ENCODE peak calls at places on chromosome X, in eight cellular contexts. One of them, this sample, is unnamed.

GRCh38 chrX:44568196-44568595 is 25.5 kb upstream of the FUNDC1 start:
- DNase-seq in CD8-positive, alpha-beta memory T cell: no peak
- DNase-seq in astrocyte: no peak
- DNase-seq in cardiac muscle cell: peak; percentile 51
- DNase-seq in heart right ventricle: no peak
- DNase-seq in Peyer's patch: no peak
- DNase-seq in naive thymus-derived CD4-positive, alpha-beta T cell: no peak
- DNase-seq in Panc1: no peak
- DNase-seq in this sample: no peak

GRCh38 chrX:140510895-140511295 is 6.0 kb upstream of the SOX3 start:
- DNase-seq in CD8-positive, alpha-beta memory T cell: no peak
- DNase-seq in astrocyte: no peak
- DNase-seq in cardiac muscle cell: no peak
- DNase-seq in heart right ventricle: no peak
- DNase-seq in Peyer's patch: no peak
- DNase-seq in naive thymus-derived CD4-positive, alpha-beta T cell: no peak
- DNase-seq in Panc1: no peak
- DNase-seq in this sample: no peak

GRCh38 chrX:47662144-47662657 is 3.2 kb upstream of the UXT start:
- DNase-seq in CD8-positive, alpha-beta memory T cell: no peak
- DNase-seq in astrocyte: peak; percentile 85
- DNase-seq in cardiac muscle cell: peak; percentile 90
- DNase-seq in heart right ventricle: no peak
- DNase-seq in Peyer's patch: no peak
- DNase-seq in naive thymus-derived CD4-positive, alpha-beta T cell: no peak
- DNase-seq in Panc1: no peak
- DNase-seq in this sample: no peak

GRCh38 chrX:357693-358471 is 28.8 kb downstream of the PPP2R3B start:
- DNase-seq in CD8-positive, alpha-beta memory T cell: peak; percentile 48
- DNase-seq in astrocyte: peak; percentile 66
- DNase-seq in cardiac muscle cell: peak; percentile 42
- DNase-seq in heart right ventricle: no peak
- DNase-seq in Peyer's patch: no peak
- DNase-seq in naive thymus-derived CD4-positive, alpha-beta T cell: peak; percentile 76
- DNase-seq in Panc1: no peak
- DNase-seq in this sample: peak; percentile 56

GRCh38 chrX:69015564-69016218 is 149.6 kb downstream of the PJA1 start:
- DNase-seq in CD8-positive, alpha-beta memory T cell: no peak
- DNase-seq in astrocyte: no peak
- DNase-seq in cardiac muscle cell: peak; percentile 26
- DNase-seq in heart right ventricle: no peak
- DNase-seq in Peyer's patch: no peak
- DNase-seq in naive thymus-derived CD4-positive, alpha-beta T cell: no peak
- DNase-seq in Panc1: no peak
- DNase-seq in this sample: no peak

GRCh38 chrX:50436797-50437196 is 33.8 kb downstream of the DGKK start:
- DNase-seq in CD8-positive, alpha-beta memory T cell: no peak
- DNase-seq in astrocyte: no peak
- DNase-seq in cardiac muscle cell: no peak
- DNase-seq in heart right ventricle: no peak
- DNase-seq in Peyer's patch: no peak
- DNase-seq in naive thymus-derived CD4-positive, alpha-beta T cell: no peak
- DNase-seq in Panc1: no peak
- DNase-seq in this sample: no peak

GRCh38 chrX:8306296-8306975 is 135.4 kb upstream of the VCX2 start:
- DNase-seq in CD8-positive, alpha-beta memory T cell: no peak
- DNase-seq in astrocyte: peak; percentile 5
- DNase-seq in cardiac muscle cell: no peak
- DNase-seq in heart right ventricle: no peak
- DNase-seq in Peyer's patch: no peak
- DNase-seq in naive thymus-derived CD4-positive, alpha-beta T cell: no peak
- DNase-seq in Panc1: no peak
- DNase-seq in this sample: no peak

GRCh38 chrX:51779306-51779705 is 36.1 kb downstream of the GSPT2 start:
- DNase-seq in CD8-positive, alpha-beta memory T cell: no peak
- DNase-seq in astrocyte: no peak
- DNase-seq in cardiac muscle cell: no peak
- DNase-seq in heart right ventricle: no peak
- DNase-seq in Peyer's patch: no peak
- DNase-seq in naive thymus-derived CD4-positive, alpha-beta T cell: no peak
- DNase-seq in Panc1: no peak
- DNase-seq in this sample: no peak

GRCh38 chrX:65545456-65545855 is 10.9 kb upstream of the LAS1L start:
- DNase-seq in CD8-positive, alpha-beta memory T cell: no peak
- DNase-seq in astrocyte: no peak
- DNase-seq in cardiac muscle cell: peak; percentile 43
- DNase-seq in heart right ventricle: no peak
- DNase-seq in Peyer's patch: no peak
- DNase-seq in naive thymus-derived CD4-positive, alpha-beta T cell: no peak
- DNase-seq in Panc1: no peak
- DNase-seq in this sample: no peak

GRCh38 chrX:136779346-136779781 is 1.4 kb downstream of the ARHGEF6 start:
- DNase-seq in CD8-positive, alpha-beta memory T cell: no peak
- DNase-seq in astrocyte: no peak
- DNase-seq in cardiac muscle cell: no peak
- DNase-seq in heart right ventricle: no peak
- DNase-seq in Peyer's patch: no peak
- DNase-seq in naive thymus-derived CD4-positive, alpha-beta T cell: peak; percentile 48
- DNase-seq in Panc1: no peak
- DNase-seq in this sample: peak; percentile 43

GRCh38 chrX:76109654-76110053 is 63.2 kb upstream of the PBDC1 start:
- DNase-seq in CD8-positive, alpha-beta memory T cell: no peak
- DNase-seq in astrocyte: no peak
- DNase-seq in cardiac muscle cell: no peak
- DNase-seq in heart right ventricle: no peak
- DNase-seq in Peyer's patch: no peak
- DNase-seq in naive thymus-derived CD4-positive, alpha-beta T cell: no peak
- DNase-seq in Panc1: no peak
- DNase-seq in this sample: no peak

GRCh38 chrX:13768939-13769338 is 34.4 kb downstream of the OFD1 start:
- DNase-seq in CD8-positive, alpha-beta memory T cell: no peak
- DNase-seq in astrocyte: no peak
- DNase-seq in cardiac muscle cell: no peak
- DNase-seq in heart right ventricle: no peak
- DNase-seq in Peyer's patch: no peak
- DNase-seq in naive thymus-derived CD4-positive, alpha-beta T cell: no peak
- DNase-seq in Panc1: no peak
- DNase-seq in this sample: no peak
- H3K36me3 ChIP-seq in CD8-positive, alpha-beta memory T cell: peaks cover 20% of the 10 kb centered on the region
- H3K36me3 ChIP-seq in astrocyte: peaks cover 10% of the 10 kb centered on the region
- H3K36me3 ChIP-seq in cardiac muscle cell: peaks cover 71% of the 10 kb centered on the region
- H3K36me3 ChIP-seq in heart right ventricle: peaks cover 66% of the 10 kb centered on the region
- H3K36me3 ChIP-seq in Peyer's patch: no peaks in the 10 kb centered on the region
- H3K36me3 ChIP-seq in naive thymus-derived CD4-positive, alpha-beta T cell: peaks cover 47% of the 10 kb centered on the region
- H3K36me3 ChIP-seq in Panc1: peaks cover 7% of the 10 kb centered on the region
- H3K36me3 ChIP-seq in this sample: peaks cover 36% of the 10 kb centered on the region

GRCh38 chrX:14029039-14029424 is 660 bp downstream of the GEMIN8 start:
- DNase-seq in CD8-positive, alpha-beta memory T cell: no peak
- DNase-seq in astrocyte: no peak
- DNase-seq in cardiac muscle cell: no peak
- DNase-seq in heart right ventricle: no peak
- DNase-seq in Peyer's patch: no peak
- DNase-seq in naive thymus-derived CD4-positive, alpha-beta T cell: no peak
- DNase-seq in Panc1: no peak
- DNase-seq in this sample: no peak

GRCh38 chrX:14027511-14028019 is 2.1 kb downstream of the GEMIN8 start:
- DNase-seq in CD8-positive, alpha-beta memory T cell: no peak
- DNase-seq in astrocyte: peak; percentile 86
- DNase-seq in cardiac muscle cell: peak; percentile 38
- DNase-seq in heart right ventricle: no peak
- DNase-seq in Peyer's patch: no peak
- DNase-seq in naive thymus-derived CD4-positive, alpha-beta T cell: no peak
- DNase-seq in Panc1: no peak
- DNase-seq in this sample: no peak

GRCh38 chrX:14027031-14027430 is 2.7 kb downstream of the GEMIN8 start:
- DNase-seq in CD8-positive, alpha-beta memory T cell: no peak
- DNase-seq in astrocyte: peak; percentile 55
- DNase-seq in cardiac muscle cell: peak; percentile 25
- DNase-seq in heart right ventricle: peak; percentile 9
- DNase-seq in Peyer's patch: no peak
- DNase-seq in naive thymus-derived CD4-positive, alpha-beta T cell: peak; percentile 32
- DNase-seq in Panc1: no peak
- DNase-seq in this sample: peak; percentile 46

GRCh38 chrX:14029425-14030247 is at the start of gene GEMIN8:
- DNase-seq in CD8-positive, alpha-beta memory T cell: peak; percentile 91
- DNase-seq in astrocyte: peak; percentile 86
- DNase-seq in cardiac muscle cell: peak; percentile 94
- DNase-seq in heart right ventricle: peak; percentile 86
- DNase-seq in Peyer's patch: peak; percentile 84
- DNase-seq in naive thymus-derived CD4-positive, alpha-beta T cell: peak; percentile 93
- DNase-seq in Panc1: no peak
- DNase-seq in this sample: peak; percentile 93

DNA sequence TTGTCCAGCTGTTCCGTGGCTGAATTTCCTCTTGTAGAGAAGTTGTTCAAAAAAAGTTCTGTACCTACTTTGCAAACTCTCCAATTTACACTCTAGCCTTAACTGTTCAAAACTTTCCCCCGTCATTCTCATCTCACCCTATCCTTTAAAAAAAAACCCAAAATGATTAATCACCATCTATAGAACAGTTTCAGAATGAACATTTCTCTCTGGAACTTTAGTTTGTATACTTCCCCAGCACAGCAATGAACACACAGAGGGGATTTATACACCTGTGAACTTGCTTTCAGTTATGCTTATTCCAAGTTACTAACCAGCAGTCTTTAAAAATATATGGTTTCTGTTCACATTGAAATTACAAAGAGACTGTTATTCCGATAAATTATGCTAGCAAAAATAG is 1.2 kb downstream of the GEMIN8 start:
- DNase-seq in CD8-positive, alpha-beta memory T cell: no peak
- DNase-seq in astrocyte: no peak
- DNase-seq in cardiac muscle cell: no peak
- DNase-seq in heart right ventricle: no peak
- DNase-seq in Peyer's patch: no peak
- DNase-seq in naive thymus-derived CD4-positive, alpha-beta T cell: no peak
- DNase-seq in Panc1: no peak
- DNase-seq in this sample: no peak
- H3K4me3 ChIP-seq in CD8-positive, alpha-beta memory T cell: peak overlapping the region; percentile 62
- H3K4me3 ChIP-seq in astrocyte: peak overlapping the region; percentile 70
- H3K4me3 ChIP-seq in cardiac muscle cell: peak overlapping the region; percentile 45
- H3K4me3 ChIP-seq in heart right ventricle: no peak overlapping the region
- H3K4me3 ChIP-seq in Peyer's patch: no peak overlapping the region
- H3K4me3 ChIP-seq in naive thymus-derived CD4-positive, alpha-beta T cell: peak overlapping the region; percentile 60
- H3K4me3 ChIP-seq in Panc1: peak overlapping the region; percentile 74
- H3K4me3 ChIP-seq in this sample: no peak overlapping the region

DNA sequence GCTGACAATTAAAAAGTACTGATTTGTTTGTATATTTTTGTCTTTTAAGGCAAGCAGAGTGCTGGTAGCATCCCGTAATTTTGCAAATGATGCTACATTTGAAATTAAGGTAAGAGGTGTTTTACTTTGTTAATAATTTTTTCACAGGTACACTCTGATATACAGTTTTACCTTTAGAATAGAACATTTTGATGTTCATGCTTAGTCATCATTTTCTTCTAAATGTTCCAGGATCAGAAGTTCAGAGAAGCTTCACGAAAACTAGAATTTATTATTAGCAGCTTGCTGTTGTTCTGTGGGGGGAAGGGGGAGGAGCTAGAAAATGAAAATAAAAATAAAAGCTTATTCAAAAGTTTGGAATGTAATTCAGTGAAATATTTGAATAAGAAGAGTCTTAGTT is 5.5 kb downstream of the PDHA1 start:
- DNase-seq in CD8-positive, alpha-beta memory T cell: no peak
- DNase-seq in astrocyte: no peak
- DNase-seq in cardiac muscle cell: no peak
- DNase-seq in heart right ventricle: no peak
- DNase-seq in Peyer's patch: no peak
- DNase-seq in naive thymus-derived CD4-positive, alpha-beta T cell: no peak
- DNase-seq in Panc1: no peak
- DNase-seq in this sample: no peak
- H3K36me3 ChIP-seq in CD8-positive, alpha-beta memory T cell: no peaks in the 10 kb centered on the region
- H3K36me3 ChIP-seq in astrocyte: peaks cover 20% of the 10 kb centered on the region
- H3K36me3 ChIP-seq in cardiac muscle cell: peaks cover 13% of the 10 kb centered on the region
- H3K36me3 ChIP-seq in heart right ventricle: peaks cover 54% of the 10 kb centered on the region
- H3K36me3 ChIP-seq in Peyer's patch: no peaks in the 10 kb centered on the region
- H3K36me3 ChIP-seq in naive thymus-derived CD4-positive, alpha-beta T cell: peaks cover 32% of the 10 kb centered on the region
- H3K36me3 ChIP-seq in Panc1: no peaks in the 10 kb centered on the region
- H3K36me3 ChIP-seq in this sample: peaks cover 21% of the 10 kb centered on the region

GRCh38 chrX:118975831-118976598 is 1.6 kb downstream of the LONRF3 start:
- DNase-seq in CD8-positive, alpha-beta memory T cell: peak; percentile 75
- DNase-seq in astrocyte: no peak
- DNase-seq in cardiac muscle cell: peak; percentile 58
- DNase-seq in heart right ventricle: peak; percentile 58
- DNase-seq in Peyer's patch: peak; percentile 30
- DNase-seq in naive thymus-derived CD4-positive, alpha-beta T cell: peak; percentile 24
- DNase-seq in Panc1: no peak
- DNase-seq in this sample: peak; percentile 52
- H3K4me3 ChIP-seq in CD8-positive, alpha-beta memory T cell: peak overlapping the region; percentile 59
- H3K4me3 ChIP-seq in astrocyte: peak overlapping the region; percentile 44
- H3K4me3 ChIP-seq in cardiac muscle cell: peak overlapping the region; percentile 25
- H3K4me3 ChIP-seq in heart right ventricle: peak overlapping the region; percentile 30
- H3K4me3 ChIP-seq in Peyer's patch: peak overlapping the region; percentile 46
- H3K4me3 ChIP-seq in naive thymus-derived CD4-positive, alpha-beta T cell: peak overlapping the region; percentile 64
- H3K4me3 ChIP-seq in Panc1: peak overlapping the region; percentile 76
- H3K4me3 ChIP-seq in this sample: peak overlapping the region; percentile 23

GRCh38 chrX:103747199-103747598 is 29.4 kb upstream of the PLP1 start:
- DNase-seq in CD8-positive, alpha-beta memory T cell: no peak
- DNase-seq in astrocyte: no peak
- DNase-seq in cardiac muscle cell: no peak
- DNase-seq in heart right ventricle: no peak
- DNase-seq in Peyer's patch: no peak
- DNase-seq in naive thymus-derived CD4-positive, alpha-beta T cell: no peak
- DNase-seq in Panc1: no peak
- DNase-seq in this sample: no peak
- H3K36me3 ChIP-seq in CD8-positive, alpha-beta memory T cell: no peaks in the 10 kb centered on the region
- H3K36me3 ChIP-seq in astrocyte: no peaks in the 10 kb centered on the region
- H3K36me3 ChIP-seq in cardiac muscle cell: no peaks in the 10 kb centered on the region
- H3K36me3 ChIP-seq in heart right ventricle: no peaks in the 10 kb centered on the region
- H3K36me3 ChIP-seq in Peyer's patch: no peaks in the 10 kb centered on the region
- H3K36me3 ChIP-seq in naive thymus-derived CD4-positive, alpha-beta T cell: no peaks in the 10 kb centered on the region
- H3K36me3 ChIP-seq in Panc1: no peaks in the 10 kb centered on the region
- H3K36me3 ChIP-seq in this sample: no peaks in the 10 kb centered on the region

GRCh38 chrX:133723930-133724329 is 261.5 kb downstream of the GPC3 start:
- DNase-seq in CD8-positive, alpha-beta memory T cell: no peak
- DNase-seq in astrocyte: no peak
- DNase-seq in cardiac muscle cell: no peak
- DNase-seq in heart right ventricle: no peak
- DNase-seq in Peyer's patch: no peak
- DNase-seq in naive thymus-derived CD4-positive, alpha-beta T cell: no peak
- DNase-seq in Panc1: no peak
- DNase-seq in this sample: no peak

GRCh38 chrX:133722756-133723155 is 262.6 kb downstream of the GPC3 start:
- DNase-seq in CD8-positive, alpha-beta memory T cell: no peak
- DNase-seq in astrocyte: no peak
- DNase-seq in cardiac muscle cell: no peak
- DNase-seq in heart right ventricle: no peak
- DNase-seq in Peyer's patch: no peak
- DNase-seq in naive thymus-derived CD4-positive, alpha-beta T cell: peak; percentile 17
- DNase-seq in Panc1: no peak
- DNase-seq in this sample: no peak

GRCh38 chrX:133726211-133726630 is 259.2 kb downstream of the GPC3 start:
- DNase-seq in CD8-positive, alpha-beta memory T cell: no peak
- DNase-seq in astrocyte: peak; percentile 61
- DNase-seq in cardiac muscle cell: peak; percentile 51
- DNase-seq in heart right ventricle: no peak
- DNase-seq in Peyer's patch: no peak
- DNase-seq in naive thymus-derived CD4-positive, alpha-beta T cell: no peak
- DNase-seq in Panc1: peak; percentile 58
- DNase-seq in this sample: no peak

GRCh38 chrX:133726642-133727041 is 258.8 kb downstream of the GPC3 start:
- DNase-seq in CD8-positive, alpha-beta memory T cell: no peak
- DNase-seq in astrocyte: no peak
- DNase-seq in cardiac muscle cell: no peak
- DNase-seq in heart right ventricle: no peak
- DNase-seq in Peyer's patch: no peak
- DNase-seq in naive thymus-derived CD4-positive, alpha-beta T cell: no peak
- DNase-seq in Panc1: no peak
- DNase-seq in this sample: no peak
- H3K4me3 ChIP-seq in CD8-positive, alpha-beta memory T cell: no peak overlapping the region
- H3K4me3 ChIP-seq in astrocyte: no peak overlapping the region
- H3K4me3 ChIP-seq in cardiac muscle cell: no peak overlapping the region
- H3K4me3 ChIP-seq in heart right ventricle: no peak overlapping the region
- H3K4me3 ChIP-seq in Peyer's patch: no peak overlapping the region
- H3K4me3 ChIP-seq in naive thymus-derived CD4-positive, alpha-beta T cell: no peak overlapping the region
- H3K4me3 ChIP-seq in Panc1: no peak overlapping the region
- H3K4me3 ChIP-seq in this sample: no peak overlapping the region

This sample was measured in CD4-positive, alpha-beta memory T cell.